ENCODE peak calls at places on chromosome 16, in four cellular contexts. E is body of pancreas, C is uterus, P is endothelial cell of umbilical vein. B is an unnamed sample.

GRCh38 chr16:74078877-74079586 is 217.6 kb upstream of the PSMD7 start:
- DNase-seq in E (no peak), C (no peak), P (no peak), B (no peak)

GRCh38 chr16:69834817-69835477 is 72.8 kb downstream of the WWP2 start:
- DNase-seq in E (no peak), C (no peak), P (no peak), B (no peak)

GRCh38 chr16:56241596-56241995 is 50.3 kb downstream of the GNAO1 start:
- DNase-seq in E (no peak), C (no peak), P (no peak), B (no peak)

GRCh38 chr16:56985288-56985961 is 3.9 kb upstream of the NLRC5 start:
- DNase-seq in E (no peak), C (peak; percentile 80), P (peak; percentile 28), B (no peak)

GRCh38 chr16:58563235-58563634 is 47.9 kb downstream of the SETD6 start:
- DNase-seq in E (no peak), C (no peak), P (peak; percentile 19), B (no peak)

GRCh38 chr16:50304467-50305440 is 38.4 kb downstream of the ADCY7 start:
- DNase-seq in E (peak; percentile 7), C (peak; percentile 9), P (no peak), B (no peak)

GRCh38 chr16:13936596-13937081 is 16.7 kb downstream of the ERCC4 start:
- DNase-seq in E (peak; percentile 70), C (peak; percentile 49), P (no peak), B (no peak)

GRCh38 chr16:57624044-57624688 is 4.3 kb upstream of the ADGRG1 start:
- DNase-seq in E (no peak), C (no peak), P (no peak), B (no peak)

GRCh38 chr16:50428742-50429141 is 60.0 kb upstream of the BRD7 start:
- DNase-seq in E (no peak), C (no peak), P (no peak), B (no peak)

GRCh38 chr16:69844441-69844840 is 82.3 kb downstream of the WWP2 start:
- DNase-seq in E (no peak), C (no peak), P (no peak), B (no peak)

GRCh38 chr16:77835111-77835510 is 46.7 kb downstream of the VAT1L start:
- DNase-seq in E (no peak), C (no peak), P (no peak), B (no peak)

GRCh38 chr16:57519796-57520360 is 16.5 kb downstream of the CCDC102A start:
- DNase-seq in E (peak; percentile 81), C (peak; percentile 80), P (peak; percentile 59), B (peak; percentile 67)

GRCh38 chr16:55552621-55553020 is 13.9 kb upstream of the CAPNS2 start:
- DNase-seq in E (no peak), C (no peak), P (peak; percentile 59), B (no peak)

DNA sequence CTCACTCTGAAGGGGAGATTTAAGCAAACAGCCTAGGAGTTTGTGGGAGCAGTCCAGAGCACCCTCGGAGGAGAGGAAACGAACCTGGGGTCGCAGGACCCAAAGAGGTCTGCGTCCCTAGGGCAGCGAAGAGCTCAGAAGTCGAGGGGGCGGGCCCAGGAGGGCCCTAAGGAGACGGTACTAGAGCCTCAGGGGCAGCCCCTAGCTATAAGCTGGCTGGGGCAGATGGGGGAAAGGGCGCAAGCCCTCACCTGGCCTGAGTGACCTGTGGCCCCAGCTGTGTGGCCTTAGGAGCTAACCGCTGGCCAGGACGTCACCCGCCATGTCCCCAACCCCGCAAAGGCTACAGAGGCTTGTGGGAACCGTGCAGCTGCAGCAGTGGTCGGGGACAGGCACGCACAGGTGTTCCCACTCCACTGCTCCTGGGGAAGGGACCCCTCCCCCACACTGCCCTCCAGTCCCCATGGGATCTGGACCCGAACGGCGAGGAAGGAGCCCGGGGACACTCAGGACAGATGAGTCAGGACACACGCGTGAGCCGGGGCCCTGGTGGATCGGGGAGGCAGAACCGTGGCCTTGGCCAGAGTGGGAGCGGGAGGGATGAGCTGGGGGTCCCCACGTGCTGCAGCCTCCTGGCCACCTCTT is 2.0 kb upstream of the CTRB2 start:
- DNase-seq in E (no peak), C (no peak), P (no peak), B (no peak)
- TF ChIP-seq POLR2A in E (no peak), C (no peak), P (no peak), B (no peak)

GRCh38 chr16:2769675-2770056 is 7.4 kb downstream of the ELOB start:
- DNase-seq in E (no peak), C (no peak), P (no peak), B (no peak)
- TF ChIP-seq POLR2A in E (no peak), C (no peak), P (no peak), B (no peak)

GRCh38 chr16:2150418-2151187 is 2.2 kb downstream of the RAB26 start:
- DNase-seq in E (peak; percentile 62), C (no peak), P (no peak), B (peak; percentile 40)

GRCh38 chr16:2149630-2150417 is 1.4 kb downstream of the RAB26 start:
- DNase-seq in E (no peak), C (no peak), P (no peak), B (no peak)

GRCh38 chr16:2148714-2149629 is 547 bp downstream of the RAB26 start:
- DNase-seq in E (peak; percentile 59), C (no peak), P (no peak), B (no peak)

GRCh38 chr16:2152695-2153506 is 2.7 kb upstream of the TRAF7 start:
- DNase-seq in E (peak; percentile 72), C (no peak), P (no peak), B (no peak)

DNA sequence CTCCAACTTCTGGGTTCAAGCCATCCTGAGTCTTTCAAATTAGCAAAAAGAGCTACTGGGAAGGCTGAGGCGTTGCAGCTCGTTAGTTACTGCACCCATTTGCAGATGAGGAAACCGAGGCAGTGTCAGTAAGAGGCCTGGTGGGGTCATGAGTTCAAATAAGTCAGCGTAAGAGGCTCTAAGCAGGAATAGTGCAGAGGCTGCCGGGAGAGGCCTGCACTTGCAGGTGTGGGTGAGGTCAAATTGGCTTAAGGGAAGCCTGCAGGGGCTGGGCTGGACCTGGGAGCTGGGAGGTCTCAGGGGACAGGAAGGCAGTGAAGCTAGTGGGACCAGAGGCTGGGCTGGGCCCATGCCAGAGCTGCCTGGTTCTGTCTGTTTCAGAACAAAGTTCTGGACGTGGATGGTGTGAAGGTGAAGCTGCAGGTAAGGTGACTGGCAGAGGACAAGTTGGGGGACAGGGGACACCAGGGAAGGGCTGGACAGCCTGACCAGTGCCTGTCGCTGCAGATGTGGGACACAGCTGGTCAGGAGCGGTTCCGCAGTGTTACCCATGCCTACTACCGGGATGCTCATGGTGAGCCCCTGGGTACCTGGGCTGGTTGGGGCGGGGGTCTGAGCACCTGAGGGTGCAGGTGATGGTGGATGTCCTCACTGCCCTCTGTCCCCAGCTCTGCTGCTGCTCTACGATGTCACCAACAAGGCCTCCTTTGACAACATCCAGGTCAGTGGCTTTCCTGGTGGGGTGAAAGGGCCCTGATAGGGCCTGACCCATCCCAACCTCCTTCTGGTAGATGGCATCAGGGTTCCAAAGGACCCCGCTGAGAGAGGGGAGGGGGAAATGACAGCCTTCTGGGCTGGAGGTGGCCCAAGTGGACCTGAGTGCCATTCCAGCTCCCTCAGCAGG is 3.0 kb downstream of the RAB26 start:
- DNase-seq in E (no peak), C (no peak), P (no peak), B (no peak)
- TF ChIP-seq POLR2A in E (no peak), C (no peak), P (peak; percentile 82), B (peak; percentile 36)

GRCh38 chr16:3696425-3697218 is 20.7 kb downstream of the TRAP1 start:
- DNase-seq in E (no peak), C (no peak), P (no peak), B (peak; percentile 92)
- TF ChIP-seq POLR2A in E (no peak), C (no peak), P (no peak), B (no peak)

GRCh38 chr16:27550582-27550920 is 607 bp downstream of the KATNIP start:
- DNase-seq in E (no peak), C (no peak), P (no peak), B (no peak)

GRCh38 chr16:27547851-27548250 is 1.9 kb downstream of the GTF3C1 start:
- DNase-seq in E (no peak), C (no peak), P (no peak), B (no peak)

GRCh38 chr16:27549607-27549856 is 181 bp downstream of the GTF3C1 start:
- DNase-seq in E (no peak), C (no peak), P (no peak), B (no peak)

GRCh38 chr16:27549857-27550581 is at the start of the genes GTF3C1 and KATNIP:
- DNase-seq in E (peak; percentile 100), C (peak; percentile 100), P (peak; percentile 99), B (peak; percentile 99)

GRCh38 chr16:27551046-27551445 is 1.1 kb downstream of the KATNIP start:
- DNase-seq in E (no peak), C (no peak), P (no peak), B (no peak)
- TF ChIP-seq POLR2A in E (no peak), C (no peak), P (no peak), B (no peak)

GRCh38 chr16:1530883-1531637 is 2.4 kb upstream of the TMEM204 start:
- DNase-seq in E (no peak), C (peak; percentile 74), P (no peak), B (no peak)
- TF ChIP-seq POLR2A in E (peak; percentile 45), C (no peak), P (no peak), B (no peak)

GRCh38 chr16:53435066-53435688 is 906 bp downstream of the RBL2 start:
- DNase-seq in E (peak; percentile 83), C (peak; percentile 74), P (peak; percentile 93), B (peak; percentile 92)

GRCh38 chr16:53433930-53434435 is 288 bp upstream of the RBL2 start:
- DNase-seq in E (no peak), C (peak; percentile 83), P (no peak), B (no peak)

GRCh38 chr16:53433509-53433908 is 762 bp upstream of the RBL2 start:
- DNase-seq in E (no peak), C (no peak), P (no peak), B (no peak)

GRCh38 chr16:53430363-53430762 is 3.9 kb upstream of the RBL2 start:
- DNase-seq in E (no peak), C (no peak), P (no peak), B (no peak)

GRCh38 chr16:53434436-53435065 is at the start of gene RBL2:
- DNase-seq in E (peak; percentile 87), C (peak; percentile 24), P (peak; percentile 85), B (peak; percentile 93)
- TF ChIP-seq POLR2A in E (peak; percentile 75), C (peak; percentile 63), P (no peak), B (peak; percentile 46)

GRCh38 chr16:89710709-89711564 is 9.4 kb upstream of the SPATA2L start:
- DNase-seq in E (no peak), C (no peak), P (no peak), B (no peak)
- TF ChIP-seq POLR2A in E (no peak), C (no peak), P (no peak), B (no peak)